ENCODE peak calls at places on chromosomes 2 and 18, in six cellular contexts. One of them, this sample, is unnamed.

GRCh38 chr2:153387203-153387602 is 91.4 kb downstream of the RPRM start:
- DNase-seq in naive thymus-derived CD4-positive, alpha-beta T cell: no peak
- DNase-seq in HFFc6: no peak
- DNase-seq in astrocyte of the spinal cord: no peak
- DNase-seq in effector memory CD4-positive, alpha-beta T cell: no peak
- DNase-seq in body of pancreas: no peak
- DNase-seq in this sample: no peak

GRCh38 chr2:69253893-69254292 is 133.1 kb downstream of the GFPT1 start:
- DNase-seq in naive thymus-derived CD4-positive, alpha-beta T cell: no peak
- DNase-seq in HFFc6: peak
- DNase-seq in astrocyte of the spinal cord: peak
- DNase-seq in effector memory CD4-positive, alpha-beta T cell: no peak
- DNase-seq in body of pancreas: no peak
- DNase-seq in this sample: no peak

GRCh38 chr2:9333591-9334171 is 89.6 kb downstream of the ITGB1BP1 start:
- DNase-seq in naive thymus-derived CD4-positive, alpha-beta T cell: no peak
- DNase-seq in HFFc6: peak
- DNase-seq in astrocyte of the spinal cord: peak
- DNase-seq in effector memory CD4-positive, alpha-beta T cell: no peak
- DNase-seq in body of pancreas: peak
- DNase-seq in this sample: no peak

GRCh38 chr2:204650611-204651010 is 105.3 kb downstream of the PARD3B start:
- DNase-seq in naive thymus-derived CD4-positive, alpha-beta T cell: no peak
- DNase-seq in HFFc6: no peak
- DNase-seq in astrocyte of the spinal cord: no peak
- DNase-seq in effector memory CD4-positive, alpha-beta T cell: no peak
- DNase-seq in body of pancreas: no peak
- DNase-seq in this sample: no peak

GRCh38 chr2:46645681-46646162 is 166.4 kb downstream of the TMEM247 start:
- DNase-seq in naive thymus-derived CD4-positive, alpha-beta T cell: no peak
- DNase-seq in HFFc6: peak
- DNase-seq in astrocyte of the spinal cord: peak
- DNase-seq in effector memory CD4-positive, alpha-beta T cell: no peak
- DNase-seq in body of pancreas: peak
- DNase-seq in this sample: no peak

GRCh38 chr18:63850010-63850409 is 37.5 kb upstream of the SERPINB2 start:
- DNase-seq in naive thymus-derived CD4-positive, alpha-beta T cell: no peak
- DNase-seq in HFFc6: peak
- DNase-seq in astrocyte of the spinal cord: no peak
- DNase-seq in effector memory CD4-positive, alpha-beta T cell: no peak
- DNase-seq in body of pancreas: no peak
- DNase-seq in this sample: no peak

GRCh38 chr18:9643549-9643948 is 29.2 kb upstream of the PPP4R1 start:
- DNase-seq in naive thymus-derived CD4-positive, alpha-beta T cell: no peak
- DNase-seq in HFFc6: peak
- DNase-seq in astrocyte of the spinal cord: peak
- DNase-seq in effector memory CD4-positive, alpha-beta T cell: no peak
- DNase-seq in body of pancreas: peak
- DNase-seq in this sample: no peak

GRCh38 chr18:2356906-2357305 is 214.4 kb downstream of the METTL4 start:
- DNase-seq in naive thymus-derived CD4-positive, alpha-beta T cell: no peak
- DNase-seq in HFFc6: no peak
- DNase-seq in astrocyte of the spinal cord: no peak
- DNase-seq in effector memory CD4-positive, alpha-beta T cell: no peak
- DNase-seq in body of pancreas: no peak
- DNase-seq in this sample: no peak

GRCh38 chr2:100653449-100654045 is 90.8 kb downstream of the PDCL3 start:
- DNase-seq in naive thymus-derived CD4-positive, alpha-beta T cell: no peak
- DNase-seq in HFFc6: no peak
- DNase-seq in astrocyte of the spinal cord: no peak
- DNase-seq in effector memory CD4-positive, alpha-beta T cell: no peak
- DNase-seq in body of pancreas: no peak
- DNase-seq in this sample: no peak

GRCh38 chr18:56323673-56324072 is 314.7 kb downstream of the TXNL1 start:
- DNase-seq in naive thymus-derived CD4-positive, alpha-beta T cell: no peak
- DNase-seq in HFFc6: no peak
- DNase-seq in astrocyte of the spinal cord: no peak
- DNase-seq in effector memory CD4-positive, alpha-beta T cell: no peak
- DNase-seq in body of pancreas: no peak
- DNase-seq in this sample: no peak

This sample was measured in stimulated activated CD8-positive, alpha-beta memory T cell treated with anti-CD3 and anti-CD28 coated beads, Interleukin-12 subunit alpha, Interleukin-12 subunit beta, amount 100 ng/mL, for 4 hours.